ENCODE peak calls at places on chromosome 1, in four cellular contexts. Z, K, H and T are unnamed samples.

GRCh38 chr1:24418898-24419628 is 3.5 kb downstream of the NIPAL3 start:
- DNase-seq in Z (no peak), K (peak), H (peak), T (no peak)

GRCh38 chr1:84603941-84604830 is 29.9 kb upstream of the CTBS start:
- DNase-seq in Z (peak), K (peak), H (no peak), T (peak)

GRCh38 chr1:2104621-2105427 is 54.6 kb downstream of the PRKCZ start:
- DNase-seq in Z (no peak), K (no peak), H (no peak), T (no peak)

GRCh38 chr1:245671966-245672767 is 517.4 kb downstream of the KIF26B start:
- DNase-seq in Z (no peak), K (no peak), H (no peak), T (no peak)

GRCh38 chr1:233719626-233720334 is 105.9 kb downstream of the KCNK1 start:
- DNase-seq in Z (no peak), K (no peak), H (no peak), T (no peak)

GRCh38 chr1:183702087-183702812 is 49.1 kb upstream of the APOBEC4 start:
- DNase-seq in Z (no peak), K (peak), H (no peak), T (no peak)

GRCh38 chr1:160400646-160401486 is 502 bp downstream of the VANGL2 start:
- DNase-seq in Z (no peak), K (no peak), H (no peak), T (no peak)

GRCh38 chr1:22315315-22316078 is 136.2 kb upstream of the ZBTB40 start:
- DNase-seq in Z (no peak), K (no peak), H (no peak), T (no peak)

GRCh38 chr1:229225331-229225782 is 45.6 kb upstream of the RAB4A start:
- DNase-seq in Z (peak), K (no peak), H (no peak), T (no peak)

GRCh38 chr1:203871114-203871875 is 9.9 kb downstream of the SNRPE start:
- DNase-seq in Z (peak), K (peak), H (peak), T (no peak)

GRCh38 chr1:162590101-162590500 is 28.6 kb downstream of the UAP1 start:
- DNase-seq in Z (no peak), K (no peak), H (no peak), T (no peak)